ENCODE peak calls at places on chromosome X, in four cellular contexts. Q, R, I and A are unnamed samples.

GRCh38 chrX:73851014-73852009 is 288.3 kb downstream of the CHIC1 start:
- DNase-seq in Q (no peak), R (peak), I (no peak), A (no peak)

GRCh38 chrX:111035991-111036390 is 60.0 kb upstream of the PAK3 start:
- DNase-seq in Q (no peak), R (no peak), I (no peak), A (no peak)

GRCh38 chrX:9952313-9952712 is 14.8 kb upstream of the CLDN34 start:
- DNase-seq in Q (no peak), R (no peak), I (no peak), A (no peak)

GRCh38 chrX:47191331-47191730 is 2.3 kb upstream of the UBA1 start:
- DNase-seq in Q (peak), R (no peak), I (no peak), A (no peak)

GRCh38 chrX:42616981-42617380 is 161.0 kb downstream of the PPP1R2C start:
- DNase-seq in Q (no peak), R (no peak), I (no peak), A (no peak)

GRCh38 chrX:21940356-21940829 is at the start of gene SMS:
- DNase-seq in Q (peak), R (peak), I (peak), A (peak)

GRCh38 chrX:149002320-149002719 is 501.9 kb downstream of the AFF2 start:
- DNase-seq in Q (no peak), R (no peak), I (no peak), A (no peak)

GRCh38 chrX:114152130-114152529 is 431.8 kb upstream of the HTR2C start:
- DNase-seq in Q (no peak), R (no peak), I (peak), A (no peak)

GRCh38 chrX:150482537-150483217 is 85.7 kb upstream of the MTM1 start:
- DNase-seq in Q (no peak), R (no peak), I (no peak), A (no peak)

GRCh38 chrX:48468247-48468671 is 1.8 kb downstream of the SLC38A5 start:
- DNase-seq in Q (no peak), R (no peak), I (no peak), A (peak)

GRCh38 chrX:9855536-9856320 is 69.5 kb downstream of the SHROOM2 start:
- DNase-seq in Q (no peak), R (no peak), I (no peak), A (no peak)

GRCh38 chrX:4830880-4831557 is 1117.6 kb upstream of the PRKX start:
- DNase-seq in Q (no peak), R (no peak), I (no peak), A (no peak)

GRCh38 chrX:18769812-18770573 is 62.5 kb downstream of the PPEF1 start:
- DNase-seq in Q (no peak), R (no peak), I (peak), A (no peak)
- TF ChIP-seq CTCF in Q (no peak), R (no peak), I (no peak), A (no peak)

DNA sequence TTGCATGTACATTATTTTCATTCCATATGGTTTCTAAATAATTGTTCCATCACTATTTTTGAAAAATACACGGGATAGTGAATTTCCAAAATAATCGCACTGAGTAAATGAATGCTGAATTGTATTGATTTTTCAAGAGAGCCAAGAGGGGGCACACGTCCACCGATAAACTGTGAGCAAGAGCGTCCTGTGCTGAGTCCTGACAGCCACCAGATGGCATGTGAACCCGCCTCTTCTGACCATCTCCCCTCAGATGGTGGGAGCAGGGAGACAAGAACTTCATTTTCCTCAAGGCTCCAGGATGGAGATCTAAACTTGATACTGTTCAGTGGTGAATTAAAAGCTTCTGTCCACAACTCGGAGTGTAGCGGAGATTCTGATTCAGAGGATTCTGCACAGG is 30.6 kb upstream of the IL9R start:
- DNase-seq in Q (no peak), R (no peak), I (no peak), A (peak)
- TF ChIP-seq CTCF in Q (no peak), R (no peak), I (peak), A (no peak)

DNA sequence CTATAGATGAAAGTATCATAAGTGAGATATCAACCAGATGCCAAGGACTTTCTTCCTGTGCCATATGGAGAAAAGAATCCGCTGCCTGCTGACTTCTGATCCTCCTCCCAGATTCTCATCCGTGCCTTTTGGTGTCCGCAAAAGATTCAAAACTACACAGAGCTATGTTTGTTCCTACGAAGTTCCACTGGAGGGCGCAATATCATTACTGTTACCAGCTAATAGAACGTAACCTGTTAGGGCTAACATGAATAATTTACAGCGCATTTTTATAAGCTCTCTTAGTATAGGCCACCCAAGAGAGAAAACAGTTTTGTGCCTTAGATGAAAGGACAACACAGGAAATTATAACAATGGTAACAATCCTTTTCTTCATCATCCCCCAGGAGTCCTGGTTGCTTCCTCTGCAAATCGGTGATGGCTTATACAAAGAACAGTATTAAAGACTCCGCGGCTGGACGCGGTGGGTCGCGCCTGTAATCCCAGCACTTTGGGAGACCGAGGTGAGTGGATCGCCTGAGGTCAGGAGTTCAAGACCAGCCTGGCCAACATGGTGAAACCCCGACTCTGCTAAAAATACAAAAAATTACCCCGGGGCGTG is 22.8 kb upstream of the CENPVL3 start:
- DNase-seq in Q (peak), R (no peak), I (peak), A (no peak)
- TF ChIP-seq CTCF in Q (peak), R (peak), I (peak), A (peak)

DNA sequence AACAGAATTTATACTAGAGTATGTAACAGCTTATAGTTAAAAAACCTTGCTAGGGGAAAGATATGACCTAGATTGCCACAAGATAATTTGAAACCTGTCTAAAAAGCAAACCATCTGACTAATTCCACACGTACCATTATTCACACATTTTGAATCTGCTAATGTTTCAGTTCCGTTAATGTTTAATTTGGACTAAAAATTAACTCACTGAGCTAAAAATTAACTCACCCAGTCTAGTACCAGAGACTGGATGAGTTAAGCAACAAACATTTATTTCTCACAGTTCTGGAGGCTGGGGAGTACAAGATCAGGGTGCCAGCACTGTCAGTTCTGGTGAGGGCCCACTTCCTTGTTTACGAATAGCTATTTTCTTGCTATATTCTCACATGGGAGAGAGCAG is 231.5 kb upstream of the DIAPH2 start:
- DNase-seq in Q (no peak), R (no peak), I (no peak), A (no peak)
- TF ChIP-seq CTCF in Q (no peak), R (no peak), I (no peak), A (no peak)

GRCh38 chrX:2424317-2424716 is 76.5 kb downstream of the DHRSX start:
- DNase-seq in Q (no peak), R (no peak), I (no peak), A (no peak)

GRCh38 chrX:2427147-2427546 is 73.6 kb downstream of the DHRSX start:
- DNase-seq in Q (no peak), R (no peak), I (no peak), A (no peak)

GRCh38 chrX:2426289-2426882 is 74.4 kb downstream of the DHRSX start:
- DNase-seq in Q (no peak), R (no peak), I (no peak), A (no peak)

GRCh38 chrX:2423899-2424298 is 76.9 kb downstream of the DHRSX start:
- DNase-seq in Q (no peak), R (no peak), I (no peak), A (no peak)

DNA sequence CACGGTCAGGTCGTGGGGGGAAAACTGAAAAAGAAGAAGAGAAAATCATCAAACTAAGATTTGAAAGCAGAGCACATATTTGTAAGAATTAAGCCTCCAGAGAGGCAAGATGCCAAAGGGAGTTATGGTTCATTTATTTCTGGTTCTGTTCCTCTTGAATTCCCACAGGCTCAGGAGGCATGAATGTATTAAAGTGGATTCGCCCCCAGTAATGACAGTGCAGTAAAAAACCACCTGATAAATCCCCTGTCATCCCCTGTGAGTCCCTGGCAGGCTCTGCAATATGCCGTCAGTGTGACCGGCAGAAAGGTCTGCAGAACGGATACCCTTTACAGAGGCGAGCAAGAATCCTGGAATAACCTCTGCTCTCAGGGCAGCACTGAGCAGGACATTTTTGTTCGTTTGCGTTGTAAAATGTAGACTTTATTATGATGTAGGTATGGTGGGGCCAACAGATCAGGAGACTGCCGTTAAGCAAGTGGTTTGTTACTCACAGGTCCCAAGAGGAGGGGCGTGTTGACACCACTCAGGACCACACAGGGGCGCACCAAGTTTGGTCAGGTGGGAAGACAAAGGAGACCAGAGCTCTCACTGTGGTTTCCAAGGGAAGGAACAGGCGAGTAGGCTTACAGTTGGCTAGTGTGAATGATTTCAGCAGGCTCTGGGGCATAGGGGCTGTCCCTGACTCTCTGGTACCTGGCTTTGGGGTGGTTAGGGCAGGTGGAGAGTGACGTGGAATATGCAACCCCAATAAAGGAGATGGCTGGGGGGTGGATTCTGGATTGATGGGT is 75.3 kb downstream of the DHRSX start:
- DNase-seq in Q (no peak), R (no peak), I (no peak), A (no peak)
- TF ChIP-seq CTCF in Q (no peak), R (no peak), I (no peak), A (no peak)